ENCODE peak calls at places on chromosomes 13 and 19, in five cellular contexts. T, S, B, P and D are unnamed samples.
A peak's percentile ranks its signal among the peaks of the same experiment; 100 is the strongest.

GRCh38 chr19:6087074-6087506 is 23.2 kb downstream of the RFX2 start:
- DNase-seq in T (no peak), S (peak; percentile 60), B (no peak), P (no peak), D (peak; percentile 65)

GRCh38 chr13:50969691-50970090 is 60.1 kb downstream of the RNASEH2B start:
- DNase-seq in T (no peak), S (no peak), B (no peak), P (no peak), D (no peak)

GRCh38 chr19:49554701-49555181 is 25.6 kb downstream of the NOSIP start:
- DNase-seq in T (no peak), S (peak; percentile 39), B (peak; percentile 50), P (no peak), D (peak; percentile 40)

GRCh38 chr19:29724102-29724641 is 9.1 kb upstream of the C19orf12 start:
- DNase-seq in T (no peak), S (no peak), B (no peak), P (no peak), D (no peak)

GRCh38 chr13:111215081-111216047 is 100.3 kb downstream of the ARHGEF7 start:
- DNase-seq in T (no peak), S (no peak), B (no peak), P (peak; percentile 70), D (no peak)

GRCh38 chr13:44770951-44771350 is 194.8 kb upstream of the TSC22D1 start:
- DNase-seq in T (no peak), S (no peak), B (no peak), P (no peak), D (no peak)

GRCh38 chr19:55216461-55217198 is 7.3 kb upstream of the PTPRH start:
- DNase-seq in T (peak; percentile 81), S (peak; percentile 25), B (peak; percentile 11), P (peak; percentile 87), D (no peak)

GRCh38 chr13:103469771-103470170 is 403.6 kb upstream of the SLC10A2 start:
- DNase-seq in T (no peak), S (no peak), B (no peak), P (no peak), D (no peak)

GRCh38 chr19:1774999-1775772 is 21.9 kb downstream of the ONECUT3 start:
- DNase-seq in T (no peak), S (no peak), B (no peak), P (no peak), D (no peak)

GRCh38 chr13:111219306-111219705 is 101.1 kb upstream of the TEX29 start:
- DNase-seq in T (peak; percentile 41), S (no peak), B (no peak), P (no peak), D (no peak)

GRCh38 chr19:16445238-16446107 is 26.3 kb downstream of the EPS15L1 start:
- DNase-seq in T (no peak), S (peak; percentile 79), B (no peak), P (no peak), D (no peak)

GRCh38 chr13:20090349-20090748 is 70.5 kb downstream of the GJA3 start:
- DNase-seq in T (no peak), S (no peak), B (no peak), P (no peak), D (no peak)

GRCh38 chr19:15180451-15181390 is 20.1 kb downstream of the NOTCH3 start:
- DNase-seq in T (peak; percentile 46), S (no peak), B (no peak), P (peak; percentile 56), D (no peak)

GRCh38 chr19:33464733-33465115 is 56.9 kb downstream of the PEPD start:
- DNase-seq in T (no peak), S (no peak), B (no peak), P (no peak), D (no peak)

GRCh38 chr13:113002206-113002821 is 33.3 kb downstream of the MCF2L start:
- DNase-seq in T (no peak), S (no peak), B (no peak), P (no peak), D (no peak)

GRCh38 chr19:46355234-46355990 is 8.5 kb downstream of the PPP5C start:
- DNase-seq in T (no peak), S (no peak), B (no peak), P (no peak), D (no peak)

GRCh38 chr19:46361915-46362314 is 15.0 kb downstream of the PPP5C start:
- DNase-seq in T (no peak), S (no peak), B (no peak), P (no peak), D (no peak)

GRCh38 chr19:46355991-46356669 is 9.2 kb downstream of the PPP5C start:
- DNase-seq in T (no peak), S (no peak), B (no peak), P (no peak), D (no peak)

GRCh38 chr19:46356670-46357055 is 9.8 kb downstream of the PPP5C start:
- DNase-seq in T (no peak), S (no peak), B (no peak), P (no peak), D (no peak)

DNA sequence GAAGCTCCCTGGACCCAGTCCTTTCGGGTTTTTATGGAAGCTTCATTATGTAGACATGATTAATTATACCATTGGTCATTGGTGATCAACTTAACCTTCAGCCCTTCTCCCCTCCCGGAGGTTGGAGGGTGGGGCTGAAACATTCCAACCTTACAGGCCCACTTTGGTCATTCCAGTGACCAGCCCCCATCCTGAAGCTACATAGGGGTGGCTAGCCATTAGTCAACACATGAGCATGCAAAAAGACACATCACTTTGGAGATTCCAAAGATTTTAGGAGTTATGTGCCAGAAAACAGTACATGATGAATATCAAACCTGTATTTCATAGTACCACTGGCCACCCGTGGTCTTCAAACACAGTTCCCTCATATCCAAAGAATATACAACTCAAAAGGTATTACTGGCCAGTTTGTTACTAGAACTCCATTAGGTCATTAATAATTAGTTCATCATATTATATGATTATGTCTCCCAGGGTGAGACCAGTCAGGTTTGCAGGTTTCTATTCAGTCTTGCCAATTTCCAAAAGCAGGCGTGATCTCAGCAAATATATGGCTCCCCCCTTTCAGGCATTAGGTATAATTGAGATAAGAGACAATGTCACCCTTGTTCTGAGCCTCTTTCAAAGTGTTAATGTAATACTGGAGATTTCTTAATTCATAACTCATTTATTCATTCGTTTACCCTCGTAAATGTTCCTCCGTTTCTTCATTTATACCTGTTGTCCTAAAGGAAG is 11.1 kb downstream of the PPP5C start:
- DNase-seq in T (no peak), S (no peak), B (no peak), P (no peak), D (no peak)
- H3K27ac ChIP-seq in T (no peak overlapping the region), S (no peak overlapping the region), B (no peak overlapping the region), P (no peak overlapping the region), D (no peak overlapping the region)

DNA sequence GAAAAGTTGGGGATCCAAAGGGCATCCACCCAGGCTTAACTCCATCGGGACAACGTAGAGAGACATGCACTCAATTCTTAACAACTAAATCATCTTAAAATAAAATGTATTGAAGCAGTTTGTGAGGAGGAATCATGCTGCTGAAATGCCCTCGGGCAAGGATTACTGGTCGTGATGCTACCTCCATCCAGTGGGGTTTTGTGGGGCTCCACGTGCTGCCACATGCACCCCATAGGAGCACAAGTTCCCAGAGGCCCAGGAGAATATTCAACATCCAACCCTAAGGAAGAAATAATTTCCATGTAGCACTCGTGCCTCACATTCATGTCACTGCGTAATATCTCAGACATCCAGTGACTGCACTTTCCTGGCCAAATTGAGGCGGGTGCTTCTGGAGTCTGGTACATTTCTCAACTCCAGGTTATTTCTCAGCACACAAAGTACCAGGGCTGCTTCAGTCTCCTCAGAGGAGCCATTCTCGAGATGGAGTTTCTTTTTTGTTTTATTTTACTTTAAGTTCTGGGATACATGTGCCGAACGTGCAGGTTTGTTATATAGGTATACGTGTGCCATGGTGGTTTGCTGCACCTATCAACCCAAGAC is 429.8 kb downstream of the FOXO1 start:
- DNase-seq in T (peak; percentile 45), S (no peak), B (no peak), P (peak; percentile 85), D (no peak)
- H3K27ac ChIP-seq in T (peak overlapping the region; percentile 86), S (peak overlapping the region; percentile 74), B (no peak overlapping the region), P (peak overlapping the region; percentile 91), D (no peak overlapping the region)

DNA sequence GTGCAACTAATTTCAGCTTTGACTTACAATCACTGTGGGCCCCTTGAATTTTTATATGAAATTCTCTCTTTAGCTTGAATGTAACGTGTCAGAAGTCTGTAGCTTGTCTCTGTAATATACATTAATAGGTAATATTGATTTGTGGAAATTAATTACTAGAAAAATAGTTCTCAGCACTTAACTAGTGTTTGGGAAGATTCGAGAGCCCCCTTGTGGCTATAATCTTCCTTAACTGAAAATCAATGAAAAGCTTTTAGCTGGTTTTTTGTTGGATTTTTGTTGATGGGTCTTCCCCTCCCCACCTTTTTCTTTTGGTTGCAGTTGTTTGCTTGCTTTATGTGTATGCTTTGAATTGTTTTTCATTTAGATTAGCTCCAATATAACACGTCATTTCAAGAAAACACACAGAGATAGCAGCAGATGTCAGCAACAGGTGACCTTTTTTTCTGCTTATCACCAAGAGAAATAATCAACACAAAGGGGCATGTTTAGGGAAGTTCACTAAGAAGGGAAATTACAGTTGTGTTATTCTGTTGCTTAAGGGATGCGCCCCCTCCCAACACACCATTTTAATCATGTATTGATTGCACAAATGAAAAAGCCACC is 176.8 kb downstream of the OXGR1 start:
- DNase-seq in T (no peak), S (no peak), B (no peak), P (no peak), D (no peak)
- H3K27ac ChIP-seq in T (no peak overlapping the region), S (no peak overlapping the region), B (no peak overlapping the region), P (no peak overlapping the region), D (no peak overlapping the region)

GRCh38 chr19:54203151-54203611 is 2.5 kb downstream of the RPS9 start:
- DNase-seq in T (no peak), S (no peak), B (no peak), P (no peak), D (no peak)
- H3K27ac ChIP-seq in T (no peak overlapping the region), S (peak overlapping the region; percentile 1), B (no peak overlapping the region), P (peak overlapping the region; percentile 86), D (no peak overlapping the region)

DNA sequence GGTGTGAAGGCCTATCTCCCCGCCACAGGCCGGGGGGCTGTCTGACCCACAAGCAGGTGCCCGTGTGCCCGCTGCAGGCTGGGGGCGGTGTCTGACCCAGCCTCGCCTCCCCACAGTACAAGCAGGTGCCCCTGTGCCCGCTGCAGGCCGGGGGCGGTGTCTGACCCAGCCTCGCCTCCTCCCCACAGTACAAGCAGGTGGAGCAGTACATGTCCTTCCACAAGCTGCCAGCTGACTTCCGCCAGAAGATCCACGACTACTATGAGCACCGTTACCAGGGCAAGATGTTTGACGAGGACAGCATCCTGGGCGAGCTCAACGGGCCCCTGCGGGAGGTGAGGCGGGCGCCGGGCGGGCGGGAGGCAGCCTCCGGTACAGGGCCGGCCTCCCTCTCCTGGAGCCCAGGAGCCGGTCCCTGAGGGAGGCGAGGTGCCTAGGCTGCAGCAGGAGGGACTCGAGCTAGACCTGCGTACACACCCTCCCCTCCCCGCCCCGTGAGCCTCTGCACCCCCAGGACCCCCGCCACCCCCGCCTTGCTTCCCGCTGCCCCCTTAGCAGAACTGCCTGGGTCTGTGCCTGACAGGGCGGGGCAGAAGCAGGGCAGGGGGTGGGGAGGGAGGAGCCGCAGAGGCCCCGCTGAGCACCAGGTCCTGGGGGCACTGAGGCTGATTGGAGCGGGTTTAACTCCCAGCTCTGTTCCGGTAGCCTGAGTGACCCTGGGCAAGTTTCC is 20.6 kb downstream of the HCN2 start:
- DNase-seq in T (no peak), S (peak; percentile 69), B (peak; percentile 30), P (no peak), D (peak; percentile 58)
- H3K27ac ChIP-seq in T (peak overlapping the region; percentile 67), S (peak overlapping the region; percentile 70), B (peak overlapping the region; percentile 69), P (no peak overlapping the region), D (peak overlapping the region; percentile 55)